ENCODE peak calls at places on chromosome 3, in five cellular contexts. J is H9, H is H1, G is mesenchymal stem cell, P is trophoblast cell. K is an unnamed sample.

GRCh38 chr3:39707314-39707909 is 102.0 kb upstream of the MYRIP start:
- DNase-seq in P (no peak), G (peak; percentile 42), H (no peak), J (no peak), K (peak; percentile 24)

GRCh38 chr3:12287727-12288465 is 974 bp upstream of the PPARG start:
- DNase-seq in G (peak; percentile 34), P (peak; percentile 59), H (peak; percentile 62), J (peak; percentile 44), K (peak; percentile 44)

GRCh38 chr3:13574798-13575451 is 26.0 kb downstream of the FBLN2 start:
- DNase-seq in G (peak; percentile 65), H (no peak), P (peak; percentile 76), J (no peak), K (no peak)

GRCh38 chr3:132265008-132265407 is 52.2 kb upstream of the ACP3 start:
- DNase-seq in P (no peak), G (no peak), H (no peak), J (no peak), K (no peak)

GRCh38 chr3:123993818-123994217 is 1.9 kb upstream of the ROPN1 start:
- DNase-seq in J (no peak), G (no peak), P (no peak), H (no peak), K (no peak)

GRCh38 chr3:127780536-127781400 is 41.5 kb downstream of the MGLL start:
- DNase-seq in J (no peak), P (no peak), H (no peak), G (no peak), K (no peak)

GRCh38 chr3:159586587-159587202 is 401.9 kb upstream of the IL12A start:
- DNase-seq in J (peak; percentile 73), G (peak; percentile 28), H (peak; percentile 68), P (peak; percentile 8), K (peak; percentile 45)

GRCh38 chr3:66428733-66429132 is 72.1 kb downstream of the LRIG1 start:
- DNase-seq in P (no peak), G (peak; percentile 96), H (no peak), J (no peak), K (no peak)

GRCh38 chr3:15638193-15638890 is 36.8 kb downstream of the BTD start:
- DNase-seq in H (no peak), P (no peak), J (no peak), G (peak; percentile 73), K (no peak)

GRCh38 chr3:56800373-56801150 is 1.2 kb downstream of the ARHGEF3 start:
- DNase-seq in P (no peak), H (no peak), J (no peak), G (peak; percentile 30), K (no peak)
- H3K9ac ChIP-seq in P (no peak overlapping the region), H (no peak overlapping the region), J (no peak overlapping the region), G (peak overlapping the region; percentile 88), K (no peak overlapping the region)

DNA sequence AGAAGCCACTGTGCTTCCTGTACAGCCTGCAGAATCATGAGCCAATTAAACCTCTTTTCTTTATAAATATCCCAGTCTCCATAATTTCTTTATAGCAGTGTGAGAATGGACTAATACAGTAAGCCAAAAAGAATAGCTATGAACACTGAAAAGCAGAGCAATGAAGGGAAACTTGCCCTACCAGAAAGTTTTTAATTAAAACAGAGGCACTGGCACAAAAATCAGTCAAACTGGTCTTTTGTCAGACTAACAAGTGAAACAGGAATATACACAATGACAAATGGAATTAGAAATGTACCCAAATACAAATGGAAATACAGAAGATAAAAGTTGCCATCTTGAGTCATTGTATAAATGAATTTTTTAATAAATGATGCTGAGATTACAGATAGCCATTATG is 40.5 kb downstream of the POLQ start:
- DNase-seq in P (no peak), H (no peak), G (no peak), J (no peak), K (no peak)
- H2BK12ac ChIP-seq in P (no peak overlapping the region), H (no peak overlapping the region), G (no peak overlapping the region), J (no peak overlapping the region), K (no peak overlapping the region)

GRCh38 chr3:48411041-48411588 is 18.8 kb downstream of the PLXNB1 start:
- DNase-seq in G (no peak), J (no peak), P (no peak), H (no peak), K (no peak)
- H3K9ac ChIP-seq in G (no peak overlapping the region), J (no peak overlapping the region), P (no peak overlapping the region), H (no peak overlapping the region), K (no peak overlapping the region)

DNA sequence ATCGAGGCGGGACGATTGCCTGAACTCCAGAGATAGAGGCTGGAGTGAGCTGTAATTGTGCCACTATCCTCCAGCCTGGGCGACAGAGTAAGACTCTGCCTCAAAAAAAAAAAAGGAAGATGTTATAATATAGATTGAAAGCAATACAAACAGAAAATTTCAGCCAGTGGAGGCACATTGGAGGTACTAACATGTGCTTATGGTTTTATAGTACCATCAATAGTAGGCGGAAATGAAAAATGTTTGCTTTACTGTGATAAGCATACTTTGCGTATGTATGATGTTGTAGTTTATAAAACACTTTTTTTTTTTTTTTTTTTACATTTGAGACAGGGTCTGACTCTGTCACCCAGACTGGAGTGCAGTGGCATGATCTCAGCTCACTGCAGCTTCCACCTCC is 8.8 kb downstream of the RAD54L2 start:
- DNase-seq in H (no peak), J (no peak), G (no peak), P (no peak), K (no peak)
- H2BK12ac ChIP-seq in H (no peak overlapping the region), J (no peak overlapping the region), G (no peak overlapping the region), P (no peak overlapping the region), K (no peak overlapping the region)

GRCh38 chr3:101938262-101938847 is 89.0 kb downstream of the NFKBIZ start:
- DNase-seq in G (peak; percentile 25), P (no peak), H (no peak), J (no peak), K (no peak)

GRCh38 chr3:101935081-101935480 is 85.8 kb downstream of the NFKBIZ start:
- DNase-seq in P (peak; percentile 12), J (no peak), H (no peak), G (no peak), K (no peak)

GRCh38 chr3:101928890-101929289 is 79.6 kb downstream of the NFKBIZ start:
- DNase-seq in P (no peak), H (no peak), J (no peak), G (peak; percentile 68), K (no peak)

GRCh38 chr3:101936419-101937331 is 87.4 kb downstream of the NFKBIZ start:
- DNase-seq in H (no peak), G (peak; percentile 94), J (no peak), P (no peak), K (no peak)

GRCh38 chr3:101932326-101933108 is 83.2 kb downstream of the NFKBIZ start:
- DNase-seq in P (no peak), J (no peak), H (no peak), G (no peak), K (no peak)
- H3K9ac ChIP-seq in P (peak overlapping the region; percentile 23), J (no peak overlapping the region), H (no peak overlapping the region), G (no peak overlapping the region), K (no peak overlapping the region)

GRCh38 chr3:61868499-61868898 is 307.1 kb downstream of the PTPRG start:
- DNase-seq in H (no peak), G (no peak), J (no peak), P (no peak), K (no peak)
- H2BK12ac ChIP-seq in H (no peak overlapping the region), G (no peak overlapping the region), J (no peak overlapping the region), P (no peak overlapping the region), K (no peak overlapping the region)

GRCh38 chr3:46544771-46545503 is 21.2 kb downstream of the LRRC2 start:
- DNase-seq in J (peak; percentile 54), G (no peak), H (no peak), P (no peak), K (no peak)

GRCh38 chr3:46549408-46549904 is 16.6 kb downstream of the LRRC2 start:
- DNase-seq in H (no peak), J (no peak), G (no peak), P (no peak), K (no peak)

GRCh38 chr3:46542801-46543201 is 23.3 kb downstream of the LRRC2 start:
- DNase-seq in P (no peak), J (no peak), G (no peak), H (no peak), K (no peak)

GRCh38 chr3:46546896-46547440 is 19.1 kb downstream of the LRRC2 start:
- DNase-seq in H (no peak), G (no peak), P (no peak), J (no peak), K (no peak)

GRCh38 chr3:46545695-46546630 is 20.1 kb downstream of the LRRC2 start:
- DNase-seq in G (no peak), H (no peak), J (no peak), P (no peak), K (no peak)
- H3K9ac ChIP-seq in G (no peak overlapping the region), H (no peak overlapping the region), J (no peak overlapping the region), P (no peak overlapping the region), K (no peak overlapping the region)